ENCODE peak calls at places on chromosomes 11 and 22, in four cellular contexts. U is K562, J is A549, X is HepG2. C is an unnamed sample.

GRCh38 chr11:10550503-10550902 is 9.5 kb upstream of the RNF141 start:
- DNase-seq in U (no peak), J (no peak), X (peak), C (no peak)

GRCh38 chr11:61023086-61024035 is 51.9 kb downstream of the CD6 start:
- DNase-seq in U (no peak), J (no peak), X (no peak), C (no peak)

GRCh38 chr11:515131-515530 is 8.1 kb upstream of the RNH1 start:
- DNase-seq in U (no peak), J (no peak), X (no peak), C (no peak)

GRCh38 chr22:24105018-24105360 is 76.3 kb upstream of the SUSD2 start:
- DNase-seq in U (no peak), J (no peak), X (no peak), C (no peak)

GRCh38 chr11:20258496-20258895 is 98.2 kb upstream of the DBX1 start:
- DNase-seq in U (no peak), J (no peak), X (no peak), C (no peak)

GRCh38 chr11:102530558-102530957 is at the start of gene MMP7:
- DNase-seq in U (no peak), J (peak), X (no peak), C (no peak)

GRCh38 chr11:84588131-84588829 is 1038.9 kb downstream of the DLG2 start:
- DNase-seq in U (no peak), J (no peak), X (no peak), C (no peak)

GRCh38 chr11:13465909-13466371 is 2.9 kb upstream of the BTBD10 start:
- DNase-seq in U (peak), J (peak), X (peak), C (no peak)

GRCh38 chr11:2265396-2265795 is 5.0 kb downstream of the ASCL2 start:
- DNase-seq in U (peak), J (no peak), X (no peak), C (no peak)

GRCh38 chr11:10823152-10823579 is 14.4 kb upstream of the EIF4G2 start:
- DNase-seq in U (peak), J (no peak), X (no peak), C (no peak)

GRCh38 chr22:40877488-40877887 is 15.6 kb upstream of the DNAJB7 start:
- DNase-seq in U (no peak), J (no peak), X (no peak), C (no peak)

GRCh38 chr22:42066133-42066761 is 4.4 kb downstream of the NAGA start:
- DNase-seq in U (no peak), J (no peak), X (no peak), C (no peak)

GRCh38 chr22:36331912-36332622 is 55.7 kb downstream of the MYH9 start:
- DNase-seq in U (no peak), J (peak), X (no peak), C (no peak)

GRCh38 chr11:82823635-82824614 is 76.3 kb downstream of the PRCP start:
- DNase-seq in U (no peak), J (no peak), X (no peak), C (no peak)

GRCh38 chr11:124898711-124899110 is 1.0 kb upstream of the ROBO4 start:
- DNase-seq in U (no peak), J (no peak), X (peak), C (peak)

GRCh38 chr22:23214398-23214797 is 34.1 kb downstream of the BCR start:
- DNase-seq in U (peak), J (no peak), X (no peak), C (no peak)

GRCh38 chr11:9304178-9304577 is 10.2 kb downstream of the TMEM41B start:
- DNase-seq in U (no peak), J (no peak), X (no peak), C (no peak)

GRCh38 chr22:38761202-38762162 is 5.7 kb upstream of the SUN2 start:
- DNase-seq in U (no peak), J (no peak), X (no peak), C (no peak)

GRCh38 chr11:2778630-2779498 is 79.1 kb upstream of the KCNQ1OT1 start:
- DNase-seq in U (peak), J (peak), X (peak), C (peak)

GRCh38 chr11:57761301-57762234 is at the start of gene CTNND1:
- DNase-seq in U (peak), J (peak), X (peak), C (peak)

GRCh38 chr11:16925495-16926065 is 88.6 kb downstream of the PLEKHA7 start:
- DNase-seq in U (no peak), J (peak), X (peak), C (peak)

GRCh38 chr11:57979532-57980079 is 44.1 kb upstream of the OR9Q1 start:
- DNase-seq in U (no peak), J (no peak), X (no peak), C (no peak)

GRCh38 chr11:125542709-125543108 is 26.6 kb upstream of the EI24 start:
- DNase-seq in U (no peak), J (no peak), X (no peak), C (no peak)

GRCh38 chr22:44380716-44381500 is 68.2 kb upstream of the SHISAL1 start:
- DNase-seq in U (no peak), J (no peak), X (no peak), C (no peak)

GRCh38 chr11:45922425-45923082 is at the start of gene LARGE2:
- DNase-seq in U (peak), J (peak), X (no peak), C (peak)

DNA sequence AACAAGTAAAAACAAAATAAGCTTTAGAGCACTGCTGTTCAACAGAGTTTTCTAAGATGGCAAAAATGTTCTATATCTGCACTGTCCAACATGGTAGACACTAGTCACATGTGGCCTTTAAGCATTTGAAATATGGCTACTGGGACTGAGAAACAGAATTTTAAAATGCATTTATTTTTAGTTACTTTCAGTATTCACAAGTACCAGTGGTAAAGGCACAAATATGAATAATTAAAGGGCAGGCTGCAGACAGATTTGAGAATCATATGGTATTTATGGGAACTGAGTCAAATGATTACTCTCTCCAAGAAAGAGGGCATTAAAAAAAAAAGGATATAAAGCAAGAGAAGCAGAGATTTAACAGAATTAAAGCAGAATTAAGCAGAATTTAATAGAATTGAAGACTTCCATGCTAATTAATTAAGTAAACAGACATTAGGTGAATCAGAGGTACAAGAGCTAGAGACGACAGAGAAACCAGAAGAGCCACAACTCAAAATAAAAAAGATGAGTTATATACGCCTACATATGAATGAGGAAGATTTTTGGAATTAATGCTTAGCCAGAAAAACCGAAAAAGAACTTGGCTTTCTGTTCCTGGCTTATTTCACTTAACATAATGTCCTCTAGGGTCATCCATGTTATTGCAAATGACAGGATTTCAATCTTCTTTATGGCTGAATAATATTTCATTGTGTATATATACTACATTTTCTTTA is 160.4 kb downstream of the ATG16L2 start:
- DNase-seq in U (no peak), J (no peak), X (no peak), C (no peak)
- TF ChIP-seq RNF2 in U (no peak), J (no peak), X (no peak), C (no peak)

DNA sequence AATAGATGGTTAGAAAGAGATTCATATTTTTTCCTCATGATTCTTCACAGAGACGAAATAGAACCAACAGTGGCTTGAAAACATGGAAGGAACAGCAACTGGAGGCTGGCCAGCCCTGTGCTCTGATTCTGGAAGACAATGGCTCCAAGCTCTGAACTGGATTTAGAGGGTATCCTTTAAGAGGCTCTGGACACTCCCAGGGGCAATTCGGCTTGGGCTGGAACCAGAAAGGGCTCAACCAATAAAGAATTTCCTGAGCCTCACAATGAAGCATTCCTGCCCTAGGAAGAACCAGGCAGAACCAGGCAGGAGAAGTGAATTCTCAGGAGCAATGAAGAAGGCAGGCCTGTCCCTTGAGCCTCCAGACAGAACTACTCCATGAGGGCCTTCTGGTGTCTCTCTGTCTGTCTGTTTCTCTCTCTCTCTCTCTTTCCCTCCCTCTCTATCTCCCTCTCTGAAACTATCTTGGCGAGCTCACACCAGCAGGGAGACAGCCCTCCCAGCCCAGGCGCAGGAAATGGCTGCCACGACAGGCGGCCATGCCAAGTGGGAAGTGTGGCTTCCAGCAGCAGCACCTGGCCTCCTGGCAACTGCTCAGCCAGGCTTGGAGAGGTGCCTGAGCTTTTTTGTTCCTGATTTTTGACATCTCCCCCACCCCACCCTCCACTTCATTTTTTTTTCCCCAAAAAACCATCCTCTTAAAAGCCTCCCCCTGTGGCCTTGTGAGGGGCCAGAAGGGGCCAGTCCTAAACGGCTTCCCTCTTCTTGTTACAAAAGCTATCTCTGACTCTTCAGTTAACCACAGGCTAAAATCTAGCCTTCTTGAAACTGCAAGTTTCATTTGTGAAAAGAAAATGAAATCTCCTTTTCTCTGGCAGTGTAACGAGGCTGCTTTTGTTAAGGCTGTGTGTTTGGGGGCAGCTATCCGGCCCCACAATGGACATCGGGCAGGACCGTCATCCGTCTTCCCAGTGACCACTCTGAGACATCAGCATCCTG is 93.5 kb downstream of the RCN1 start:
- DNase-seq in U (no peak), J (no peak), X (no peak), C (no peak)
- TF ChIP-seq RNF2 in U (no peak), J (no peak), X (no peak), C (no peak)

GRCh38 chr22:47092896-47093311 is 330.5 kb downstream of the TBC1D22A start:
- DNase-seq in U (no peak), J (no peak), X (no peak), C (no peak)
- TF ChIP-seq RNF2 in U (no peak), J (no peak), X (no peak), C (no peak)

GRCh38 chr11:86182976-86183584 is 61.5 kb upstream of the EED start:
- DNase-seq in U (peak), J (no peak), X (no peak), C (no peak)
- TF ChIP-seq RNF2 in U (peak), J (no peak), X (no peak), C (no peak)

GRCh38 chr11:31651822-31652221 is 142.3 kb downstream of the ELP4 start:
- DNase-seq in U (no peak), J (no peak), X (no peak), C (no peak)

GRCh38 chr11:31657091-31657490 is 147.5 kb downstream of the ELP4 start:
- DNase-seq in U (no peak), J (no peak), X (no peak), C (no peak)

GRCh38 chr11:31652528-31652927 is 143.0 kb downstream of the ELP4 start:
- DNase-seq in U (no peak), J (no peak), X (no peak), C (no peak)

GRCh38 chr11:31655483-31655882 is 145.9 kb downstream of the ELP4 start:
- DNase-seq in U (no peak), J (peak), X (peak), C (no peak)

DNA sequence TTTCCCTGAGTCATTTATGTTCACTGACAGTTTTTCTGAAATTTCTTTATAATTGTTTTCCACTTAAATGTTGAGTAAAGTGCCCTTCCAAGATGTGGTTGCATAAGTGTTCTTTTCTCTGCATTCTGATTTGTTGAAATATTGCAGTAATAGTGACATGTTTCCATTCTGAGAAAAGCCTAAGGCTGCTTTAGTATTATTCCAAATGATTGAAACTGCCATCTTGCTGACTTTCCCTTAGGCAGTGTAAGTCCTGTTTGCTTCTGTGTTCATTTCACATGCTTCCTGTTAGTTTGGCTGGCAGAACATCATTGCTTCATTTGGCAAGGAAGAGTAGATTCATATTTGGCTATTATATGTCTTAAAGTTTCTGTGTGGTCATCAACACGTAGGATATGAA is 146.5 kb downstream of the ELP4 start:
- DNase-seq in U (no peak), J (no peak), X (no peak), C (no peak)
- TF ChIP-seq RNF2 in U (no peak), J (no peak), X (no peak), C (no peak)

GRCh38 chr11:44327730-44328691 is 18.1 kb upstream of the ALX4 start:
- DNase-seq in U (no peak), J (no peak), X (no peak), C (no peak)
- TF ChIP-seq RNF2 in U (no peak), J (no peak), X (no peak), C (no peak)

GRCh38 chr11:119991669-119992068 is 146.2 kb downstream of the TRIM29 start:
- DNase-seq in U (no peak), J (no peak), X (no peak), C (no peak)
- TF ChIP-seq RNF2 in U (no peak), J (no peak), X (no peak), C (no peak)

C was measured in H1.